ENCODE peak calls at places on chromosomes 3 and 15, in eight cellular contexts. L, N, I, W, E, U, X and H are unnamed samples.

GRCh38 chr15:89459271-89460038 is 36.9 kb downstream of the RHCG start:
- DNase-seq in L (no peak), N (no peak), I (no peak), W (no peak), E (no peak), U (no peak), X (no peak), H (no peak)

GRCh38 chr3:81581966-81582599 is 179.4 kb downstream of the GBE1 start:
- DNase-seq in L (no peak), N (peak), I (peak), W (peak), E (no peak), U (no peak), X (no peak), H (peak)

GRCh38 chr3:187986514-187986934 is 167.4 kb upstream of the LPP start:
- DNase-seq in L (no peak), N (no peak), I (no peak), W (no peak), E (peak), U (peak), X (no peak), H (peak)

GRCh38 chr3:4302747-4303146 is 422 bp upstream of the SETMAR start:
- DNase-seq in L (no peak), N (peak), I (no peak), W (no peak), E (no peak), U (no peak), X (peak), H (no peak)

GRCh38 chr3:30643763-30644462 is 37.5 kb downstream of the TGFBR2 start:
- DNase-seq in L (no peak), N (peak), I (no peak), W (peak), E (no peak), U (no peak), X (no peak), H (no peak)

GRCh38 chr15:48177875-48178611 is at the start of gene MYEF2:
- DNase-seq in L (peak), N (peak), I (peak), W (peak), E (peak), U (peak), X (peak), H (peak)

GRCh38 chr3:126711361-126711760 is 7.3 kb downstream of the CHCHD6 start:
- DNase-seq in L (no peak), N (no peak), I (no peak), W (no peak), E (no peak), U (no peak), X (no peak), H (no peak)

GRCh38 chr3:23728651-23729117 is 77.1 kb upstream of the UBE2E1 start:
- DNase-seq in L (no peak), N (no peak), I (no peak), W (no peak), E (no peak), U (no peak), X (no peak), H (no peak)

GRCh38 chr15:82810061-82810862 is 834 bp downstream of the WHAMM start:
- DNase-seq in L (peak), N (peak), I (peak), W (peak), E (no peak), U (no peak), X (peak), H (peak)

GRCh38 chr3:36476274-36476942 is 96.1 kb downstream of the STAC start:
- DNase-seq in L (no peak), N (no peak), I (no peak), W (no peak), E (no peak), U (no peak), X (no peak), H (no peak)

GRCh38 chr3:173584093-173584833 is 186.7 kb downstream of the NLGN1 start:
- DNase-seq in L (no peak), N (peak), I (no peak), W (no peak), E (no peak), U (no peak), X (no peak), H (peak)

GRCh38 chr3:195031574-195032003 is 239.4 kb downstream of the XXYLT1 start:
- DNase-seq in L (no peak), N (no peak), I (no peak), W (no peak), E (no peak), U (no peak), X (no peak), H (no peak)

GRCh38 chr3:11480663-11481298 is 162.9 kb downstream of the VGLL4 start:
- DNase-seq in L (no peak), N (peak), I (no peak), W (peak), E (no peak), U (no peak), X (peak), H (no peak)

GRCh38 chr3:4751057-4752051 is 227.9 kb upstream of the BHLHE40 start:
- DNase-seq in L (no peak), N (no peak), I (no peak), W (no peak), E (peak), U (peak), X (peak), H (no peak)

GRCh38 chr15:84863480-84864428 is 20.7 kb upstream of the SLC28A1 start:
- DNase-seq in L (no peak), N (no peak), I (no peak), W (no peak), E (no peak), U (no peak), X (no peak), H (no peak)

GRCh38 chr3:153348457-153349137 is 186.6 kb downstream of the RAP2B start:
- DNase-seq in L (no peak), N (no peak), I (no peak), W (no peak), E (no peak), U (no peak), X (no peak), H (no peak)

GRCh38 chr3:108352176-108352575 is 55.8 kb downstream of the HHLA2 start:
- DNase-seq in L (no peak), N (no peak), I (no peak), W (no peak), E (no peak), U (no peak), X (no peak), H (no peak)

GRCh38 chr3:62048577-62048976 is 324.8 kb downstream of the FEZF2 start:
- DNase-seq in L (no peak), N (no peak), I (no peak), W (no peak), E (no peak), U (no peak), X (no peak), H (no peak)

GRCh38 chr15:101091080-101092017 is 160.5 kb downstream of the CHSY1 start:
- DNase-seq in L (no peak), N (peak), I (peak), W (no peak), E (peak), U (no peak), X (peak), H (no peak)

GRCh38 chr3:55167586-55168317 is 239.9 kb upstream of the LRTM1 start:
- DNase-seq in L (no peak), N (no peak), I (no peak), W (no peak), E (no peak), U (no peak), X (no peak), H (no peak)

GRCh38 chr15:63941698-63942465 is 104.4 kb downstream of the DAPK2 start:
- DNase-seq in L (no peak), N (peak), I (peak), W (no peak), E (no peak), U (no peak), X (no peak), H (no peak)

GRCh38 chr3:128006471-128007424 is 45.5 kb upstream of the SEC61A1 start:
- DNase-seq in L (peak), N (no peak), I (no peak), W (no peak), E (no peak), U (no peak), X (no peak), H (no peak)

GRCh38 chr3:149352556-149352955 is 19.1 kb upstream of the TM4SF18 start:
- DNase-seq in L (peak), N (peak), I (peak), W (peak), E (peak), U (peak), X (peak), H (peak)

GRCh38 chr3:149356630-149357029 is 20.8 kb downstream of the TM4SF1 start:
- DNase-seq in L (no peak), N (no peak), I (no peak), W (no peak), E (no peak), U (no peak), X (no peak), H (no peak)

GRCh38 chr3:149353581-149354184 is 20.2 kb upstream of the TM4SF18 start:
- DNase-seq in L (no peak), N (no peak), I (no peak), W (no peak), E (no peak), U (no peak), X (no peak), H (no peak)

DNA sequence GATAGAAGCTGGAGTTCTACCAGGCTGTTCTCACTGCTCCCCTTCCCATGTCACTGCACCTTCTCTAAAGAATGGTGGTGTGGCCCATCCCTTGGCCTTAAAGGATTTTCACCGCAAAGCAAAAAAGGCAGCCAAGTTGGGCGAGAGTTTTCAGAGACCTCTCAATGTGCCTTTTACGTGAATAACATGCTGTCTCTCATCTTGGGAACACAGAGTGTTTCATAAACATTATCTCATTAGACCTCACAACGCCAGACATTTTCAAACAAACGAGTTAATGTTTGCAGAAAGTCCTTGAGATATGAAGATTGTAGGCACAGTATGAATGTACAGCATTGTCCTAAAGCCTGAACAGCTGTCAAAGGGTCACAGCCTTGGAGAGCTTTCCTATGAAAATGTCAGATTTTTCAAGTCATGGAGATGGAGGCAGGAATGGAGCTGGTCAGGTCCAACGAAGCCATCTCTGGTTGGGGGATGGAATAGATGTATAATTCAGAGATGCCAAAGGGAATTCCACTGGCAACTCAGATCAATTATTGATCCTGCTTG is 21.3 kb downstream of the TM4SF1 start:
- DNase-seq in L (no peak), N (no peak), I (no peak), W (no peak), E (no peak), U (no peak), X (no peak), H (no peak)
- TF ChIP-seq POLR2A in L (no peak), N (no peak), I (no peak), W (no peak), E (no peak), U (no peak), X (no peak), H (no peak)

DNA sequence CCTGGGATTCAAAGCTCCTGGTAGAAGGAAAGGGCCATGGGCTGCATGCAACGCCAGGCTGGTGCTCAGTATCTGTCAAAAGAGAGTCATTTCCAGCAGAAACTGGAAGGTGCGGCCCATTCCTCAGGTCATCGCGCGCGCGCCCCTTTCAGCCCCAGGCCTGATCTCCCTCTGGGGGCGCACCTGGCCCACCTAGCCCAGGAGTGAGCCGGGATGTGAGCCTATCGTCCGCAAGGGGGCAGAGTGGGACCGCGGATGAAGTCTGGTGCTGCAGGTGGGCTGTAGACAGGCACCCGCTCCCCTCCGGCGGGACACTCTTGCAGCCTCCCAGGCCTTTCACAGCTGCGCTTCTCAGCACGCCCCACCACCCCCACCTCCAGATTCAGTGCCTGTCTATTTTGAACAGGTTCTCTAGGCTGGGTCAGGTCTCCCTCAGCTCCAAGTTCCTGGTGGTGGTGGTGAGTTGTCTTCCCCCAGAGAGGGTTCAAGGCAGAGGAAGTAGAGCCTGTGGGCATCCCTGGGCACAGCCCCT is 5.8 kb upstream of the RPL29 start:
- DNase-seq in L (peak), N (peak), I (peak), W (peak), E (peak), U (peak), X (peak), H (peak)
- TF ChIP-seq POLR2A in L (no peak), N (no peak), I (no peak), W (no peak), E (no peak), U (no peak), X (no peak), H (no peak)

GRCh38 chr3:186107148-186108105 is 1.5 kb downstream of the ETV5 start:
- DNase-seq in L (peak), N (peak), I (peak), W (peak), E (peak), U (peak), X (peak), H (peak)
- TF ChIP-seq POLR2A in L (no peak), N (no peak), I (no peak), W (no peak), E (no peak), U (no peak), X (no peak), H (no peak)

DNA sequence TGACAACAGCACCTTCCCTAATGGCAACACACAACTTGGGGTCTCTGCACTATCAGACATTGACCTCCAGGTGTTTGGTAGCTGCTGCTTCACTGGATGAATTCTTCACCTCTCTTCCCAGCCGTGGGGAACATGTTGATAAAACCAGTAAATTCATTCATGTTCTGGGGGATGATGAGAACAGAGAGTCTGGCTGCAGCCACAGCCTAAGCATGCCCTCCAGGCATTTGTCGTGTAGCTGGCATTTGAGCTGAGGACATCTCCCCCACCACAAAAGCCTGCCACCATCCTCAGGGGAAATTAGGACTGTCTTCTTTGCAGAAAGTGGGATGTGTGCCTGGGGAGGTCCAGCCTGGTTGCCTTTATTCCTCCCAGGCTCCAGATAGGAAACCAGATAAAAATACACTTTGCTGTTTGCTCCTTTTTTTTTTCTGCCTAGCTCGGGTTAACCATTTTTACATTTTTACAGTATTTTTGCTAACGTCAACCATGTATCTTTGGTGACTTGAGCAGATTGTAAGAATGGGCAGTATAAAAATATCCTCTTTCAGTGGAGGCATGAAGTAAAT is 443.9 kb downstream of the EPHB1 start:
- DNase-seq in L (no peak), N (peak), I (no peak), W (no peak), E (no peak), U (no peak), X (no peak), H (no peak)
- TF ChIP-seq POLR2A in L (no peak), N (no peak), I (no peak), W (no peak), E (no peak), U (no peak), X (no peak), H (no peak)

GRCh38 chr3:149816326-149816725 is 3.3 kb downstream of the RNF13 start:
- DNase-seq in L (no peak), N (no peak), I (no peak), W (no peak), E (no peak), U (no peak), X (no peak), H (no peak)

GRCh38 chr3:149815318-149815717 is 2.3 kb downstream of the RNF13 start:
- DNase-seq in L (no peak), N (no peak), I (no peak), W (no peak), E (no peak), U (no peak), X (no peak), H (no peak)

GRCh38 chr3:149819432-149819831 is 6.4 kb downstream of the RNF13 start:
- DNase-seq in L (no peak), N (no peak), I (no peak), W (no peak), E (no peak), U (no peak), X (no peak), H (no peak)

GRCh38 chr3:149815728-149816127 is 2.7 kb downstream of the RNF13 start:
- DNase-seq in L (no peak), N (no peak), I (no peak), W (no peak), E (no peak), U (no peak), X (no peak), H (no peak)

DNA sequence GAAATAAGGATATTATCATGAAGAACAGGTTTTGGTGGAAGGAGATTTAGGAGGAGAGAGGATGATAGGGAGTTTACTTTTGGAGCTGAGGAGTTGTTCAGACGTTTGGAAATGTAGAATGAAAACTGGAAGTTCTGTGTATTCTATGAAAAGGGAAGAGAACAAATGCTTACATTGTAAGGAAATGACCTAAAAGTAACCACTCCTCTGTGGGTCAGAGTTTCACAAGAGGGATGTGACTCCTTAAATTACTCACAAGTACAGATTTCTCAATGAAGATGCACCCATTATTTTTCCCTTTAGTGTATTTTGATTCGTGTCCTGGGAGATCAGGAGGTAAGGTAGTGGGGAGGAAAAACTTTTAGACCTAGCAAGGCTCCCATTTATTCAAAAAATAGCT is 4.0 kb downstream of the RNF13 start:
- DNase-seq in L (no peak), N (no peak), I (no peak), W (no peak), E (no peak), U (no peak), X (no peak), H (no peak)
- TF ChIP-seq POLR2A in L (no peak), N (no peak), I (no peak), W (no peak), E (no peak), U (no peak), X (no peak), H (no peak)

GRCh38 chr15:75721923-75722870 is 9.5 kb upstream of the CSPG4 start:
- DNase-seq in L (no peak), N (no peak), I (no peak), W (no peak), E (no peak), U (no peak), X (peak), H (no peak)

GRCh38 chr15:75725719-75726607 is 13.3 kb upstream of the CSPG4 start:
- DNase-seq in L (no peak), N (no peak), I (no peak), W (no peak), E (no peak), U (no peak), X (no peak), H (no peak)

GRCh38 chr15:75723171-75723846 is 10.7 kb upstream of the CSPG4 start:
- DNase-seq in L (no peak), N (no peak), I (no peak), W (no peak), E (no peak), U (no peak), X (no peak), H (no peak)

GRCh38 chr15:75725021-75725718 is 12.5 kb upstream of the CSPG4 start:
- DNase-seq in L (no peak), N (no peak), I (no peak), W (no peak), E (no peak), U (no peak), X (no peak), H (no peak)

DNA sequence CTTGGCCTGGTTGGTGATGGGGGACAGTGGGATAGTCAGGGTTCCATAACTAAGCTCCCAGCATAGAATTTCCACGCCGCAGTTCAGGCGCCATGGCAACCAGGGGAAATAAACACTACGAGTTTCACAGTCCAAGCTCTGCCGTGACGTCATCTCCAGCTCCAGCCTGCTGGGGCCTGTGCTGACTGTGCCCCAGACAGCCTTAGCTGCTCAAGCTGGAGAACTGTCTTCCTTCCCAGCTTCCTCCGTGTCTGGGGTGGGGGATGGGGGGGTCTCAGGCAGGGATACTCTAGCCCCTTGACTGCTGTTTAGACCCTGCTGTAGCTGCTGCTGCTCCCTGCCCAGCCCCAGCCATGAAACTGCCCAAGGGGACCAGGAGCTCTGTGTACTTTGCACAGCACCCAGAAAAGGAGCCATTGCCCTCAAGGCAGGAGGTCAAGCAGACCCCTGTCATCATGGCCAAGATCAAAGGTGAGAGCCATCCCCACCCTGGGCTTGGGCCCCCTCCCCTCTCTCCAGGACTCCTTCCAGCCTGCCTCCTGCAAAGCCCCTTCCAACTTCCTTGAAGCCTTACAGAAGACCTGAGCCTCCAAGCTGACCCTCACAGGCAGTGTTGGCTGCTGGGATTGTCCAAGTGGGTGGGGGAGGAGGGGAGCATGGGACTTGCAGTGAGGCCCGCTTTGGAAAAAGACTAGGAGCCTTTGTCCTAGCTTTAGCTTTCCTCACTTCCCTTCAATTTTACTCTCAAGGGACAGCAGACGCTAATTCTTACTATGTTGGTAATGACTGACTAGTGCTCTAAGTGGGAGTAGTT is 11.4 kb upstream of the CSPG4 start:
- DNase-seq in L (peak), N (peak), I (peak), W (peak), E (peak), U (peak), X (peak), H (peak)
- TF ChIP-seq POLR2A in L (no peak), N (no peak), I (no peak), W (no peak), E (no peak), U (no peak), X (no peak), H (no peak)

GRCh38 chr15:92664178-92664900 is 8.8 kb upstream of the FAM174B start:
- DNase-seq in L (no peak), N (no peak), I (no peak), W (no peak), E (no peak), U (no peak), X (no peak), H (no peak)
- TF ChIP-seq POLR2A in L (no peak), N (no peak), I (no peak), W (no peak), E (no peak), U (no peak), X (no peak), H (no peak)